ENCODE peak calls at places on chromosomes 12 and 14, in nine cellular contexts. I is EL, Z is globus pallidus, N is hepatic stellate cell, J is cardiac muscle cell, E is mesenteric fat pad, X is fibroblast of gingiva, V is breast epithelium, R is D341Med. U is an unnamed sample.

GRCh38 chr12:108914031-108914630 is 34.2 kb downstream of the DAO start:
- DNase-seq in I (peak), Z (peak), N (no peak), J (no peak), E (no peak), X (peak), V (no peak), R (no peak), U (no peak)

GRCh38 chr12:58296818-58297217 is 355.5 kb downstream of the ATP23 start:
- DNase-seq in I (no peak), Z (no peak), N (no peak), J (no peak), E (no peak), X (no peak), V (no peak), R (no peak), U (no peak)

GRCh38 chr12:53182836-53183235 is 2.1 kb upstream of the CSAD start:
- DNase-seq in I (no peak), Z (no peak), N (no peak), J (no peak), E (no peak), X (no peak), V (no peak), R (no peak), U (no peak)

GRCh38 chr12:67534671-67535070 is 113.9 kb upstream of the DYRK2 start:
- DNase-seq in I (peak), Z (no peak), N (peak), J (no peak), E (no peak), X (peak), V (no peak), R (no peak), U (peak)

GRCh38 chr14:98731701-98732100 is 540.3 kb downstream of the BCL11B start:
- DNase-seq in I (no peak), Z (no peak), N (no peak), J (no peak), E (no peak), X (no peak), V (no peak), R (no peak), U (no peak)

GRCh38 chr14:24895622-24896021 is 154.3 kb downstream of the STXBP6 start:
- DNase-seq in I (no peak), Z (no peak), N (no peak), J (no peak), E (no peak), X (no peak), V (no peak), R (no peak), U (no peak)

GRCh38 chr14:65230287-65230728 is 128.0 kb upstream of the MAX start:
- DNase-seq in I (no peak), Z (peak), N (no peak), J (peak), E (no peak), X (no peak), V (no peak), R (no peak), U (no peak)

GRCh38 chr12:30525171-30525570 is 170.5 kb downstream of the IPO8 start:
- DNase-seq in I (no peak), Z (no peak), N (no peak), J (no peak), E (no peak), X (no peak), V (no peak), R (no peak), U (no peak)

GRCh38 chr14:65469903-65470302 is 57.4 kb downstream of the FUT8 start:
- DNase-seq in I (no peak), Z (no peak), N (no peak), J (no peak), E (no peak), X (no peak), V (no peak), R (no peak), U (no peak)

GRCh38 chr12:7966558-7966957 is 30.6 kb upstream of the SLC2A3 start:
- DNase-seq in I (no peak), Z (no peak), N (no peak), J (no peak), E (no peak), X (no peak), V (no peak), R (no peak), U (no peak)

GRCh38 chr14:99781091-99781490 is 12.1 kb upstream of the EML1 start:
- DNase-seq in I (no peak), Z (no peak), N (no peak), J (no peak), E (peak), X (no peak), V (no peak), R (no peak), U (no peak)

GRCh38 chr12:52203126-52203921 is 11.5 kb upstream of the KRT80 start:
- DNase-seq in I (peak), Z (peak), N (no peak), J (no peak), E (peak), X (peak), V (peak), R (no peak), U (peak)

GRCh38 chr14:72535485-72535884 is 358.4 kb downstream of the DPF3 start:
- DNase-seq in I (no peak), Z (no peak), N (no peak), J (no peak), E (no peak), X (no peak), V (no peak), R (no peak), U (no peak)

GRCh38 chr12:71230542-71230941 is 72.7 kb upstream of the TSPAN8 start:
- DNase-seq in I (no peak), Z (no peak), N (no peak), J (no peak), E (no peak), X (no peak), V (no peak), R (no peak), U (no peak)

GRCh38 chr12:91918431-91918830 is 227.2 kb downstream of the BTG1 start:
- DNase-seq in I (no peak), Z (no peak), N (no peak), J (no peak), E (no peak), X (no peak), V (no peak), R (no peak), U (no peak)

GRCh38 chr12:72075401-72075800 is 136.8 kb downstream of the TPH2 start:
- DNase-seq in I (no peak), Z (no peak), N (no peak), J (no peak), E (no peak), X (no peak), V (no peak), R (peak), U (no peak)

GRCh38 chr14:61461808-61462275 is 140.5 kb downstream of the PRKCH start:
- DNase-seq in I (peak), Z (peak), N (peak), J (peak), E (no peak), X (peak), V (no peak), R (peak), U (peak)

GRCh38 chr12:130031571-130032189 is 127.9 kb upstream of the TMEM132D start:
- DNase-seq in I (peak), Z (peak), N (peak), J (peak), E (no peak), X (no peak), V (no peak), R (peak), U (peak)

GRCh38 chr14:68113328-68113930 is 293.9 kb downstream of the RAD51B start:
- DNase-seq in I (no peak), Z (no peak), N (no peak), J (peak), E (no peak), X (peak), V (no peak), R (no peak), U (no peak)

GRCh38 chr14:21264025-21264801 is 5.0 kb downstream of the HNRNPC start:
- DNase-seq in I (peak), Z (no peak), N (no peak), J (no peak), E (no peak), X (peak), V (no peak), R (no peak), U (peak)

GRCh38 chr12:120783197-120783596 is 57.6 kb downstream of the ACADS start:
- DNase-seq in I (peak), Z (no peak), N (no peak), J (no peak), E (no peak), X (peak), V (no peak), R (no peak), U (peak)

GRCh38 chr14:35506927-35507326 is 27.0 kb upstream of the INSM2 start:
- DNase-seq in I (peak), Z (no peak), N (peak), J (no peak), E (no peak), X (no peak), V (no peak), R (no peak), U (peak)

GRCh38 chr14:90985601-90986242 is 74.7 kb downstream of the RPS6KA5 start:
- DNase-seq in I (no peak), Z (no peak), N (no peak), J (no peak), E (no peak), X (no peak), V (no peak), R (no peak), U (no peak)

GRCh38 chr12:67578976-67579661 is 69.4 kb upstream of the DYRK2 start:
- DNase-seq in I (no peak), Z (no peak), N (no peak), J (no peak), E (no peak), X (no peak), V (no peak), R (no peak), U (no peak)

GRCh38 chr14:50452979-50453705 is 56.5 kb upstream of the CDKL1 start:
- DNase-seq in I (peak), Z (no peak), N (peak), J (no peak), E (no peak), X (peak), V (no peak), R (no peak), U (peak)

GRCh38 chr14:67050892-67051291 is 138.3 kb upstream of the GARIN2 start:
- DNase-seq in I (no peak), Z (no peak), N (no peak), J (no peak), E (no peak), X (no peak), V (no peak), R (no peak), U (no peak)

GRCh38 chr14:22383515-22384166 is 205.4 kb downstream of the DAD1 start:
- DNase-seq in I (no peak), Z (no peak), N (no peak), J (no peak), E (no peak), X (no peak), V (no peak), R (no peak), U (no peak)

GRCh38 chr12:10668526-10668925 is 5.3 kb downstream of the STYK1 start:
- DNase-seq in I (no peak), Z (no peak), N (no peak), J (no peak), E (no peak), X (no peak), V (no peak), R (no peak), U (no peak)

GRCh38 chr12:120286768-120287490 is 4.8 kb downstream of the RNU4-2 start:
- DNase-seq in I (peak), Z (no peak), N (no peak), J (peak), E (no peak), X (no peak), V (no peak), R (no peak), U (no peak)

GRCh38 chr12:45336762-45337596 is 121.1 kb downstream of the ANO6 start:
- DNase-seq in I (peak), Z (no peak), N (peak), J (no peak), E (no peak), X (peak), V (no peak), R (no peak), U (peak)

GRCh38 chr14:36664322-36665193 is 2.9 kb downstream of the PAX9 start:
- DNase-seq in I (no peak), Z (no peak), N (no peak), J (no peak), E (no peak), X (no peak), V (no peak), R (no peak), U (no peak)

GRCh38 chr14:69247691-69248440 is 12.1 kb upstream of the GALNT16 start:
- DNase-seq in I (peak), Z (no peak), N (peak), J (no peak), E (no peak), X (peak), V (no peak), R (no peak), U (peak)

GRCh38 chr12:124772467-124773170 is 91.0 kb downstream of the SCARB1 start:
- DNase-seq in I (no peak), Z (no peak), N (no peak), J (no peak), E (no peak), X (no peak), V (no peak), R (no peak), U (no peak)

GRCh38 chr14:99176156-99176945 is 95.6 kb downstream of the BCL11B start:
- DNase-seq in I (no peak), Z (no peak), N (no peak), J (no peak), E (peak), X (no peak), V (no peak), R (no peak), U (no peak)

GRCh38 chr14:95260537-95261440 is 58.9 kb downstream of the CLMN start:
- DNase-seq in I (no peak), Z (no peak), N (no peak), J (peak), E (peak), X (peak), V (no peak), R (no peak), U (peak)

GRCh38 chr12:124578854-124579253 is 11.4 kb upstream of the NCOR2 start:
- DNase-seq in I (no peak), Z (no peak), N (no peak), J (no peak), E (no peak), X (no peak), V (no peak), R (peak), U (no peak)

GRCh38 chr12:111596985-111597730 is 2.0 kb downstream of the ATXN2 start:
- DNase-seq in I (peak), Z (peak), N (peak), J (peak), E (no peak), X (peak), V (peak), R (peak), U (peak)

GRCh38 chr14:102663031-102663430 is 70.6 kb downstream of the RCOR1 start:
- DNase-seq in I (no peak), Z (no peak), N (no peak), J (no peak), E (no peak), X (no peak), V (no peak), R (no peak), U (no peak)